ENCODE peak calls at places on chromosome 20, in eight cellular contexts. A, R, W, T, P, S, I and Z are unnamed samples.

GRCh38 chr20:43415661-43416430 is 41.9 kb upstream of the SRSF6 start:
- DNase-seq in A (no peak), R (no peak), W (no peak), T (no peak), P (no peak), S (no peak), I (no peak), Z (no peak)

GRCh38 chr20:51258582-51259175 is 235.8 kb upstream of the KCNG1 start:
- DNase-seq in A (peak; percentile 4), R (no peak), W (no peak), T (no peak), P (peak; percentile 80), S (no peak), I (peak; percentile 29), Z (no peak)

GRCh38 chr20:63737940-63738686 is 1.5 kb upstream of the SLC2A4RG start:
- DNase-seq in A (no peak), R (no peak), W (no peak), T (no peak), P (no peak), S (no peak), I (no peak), Z (no peak)

GRCh38 chr20:62367136-62367482 is at the start of gene LAMA5:
- DNase-seq in A (no peak), R (no peak), W (peak; percentile 39), T (no peak), P (no peak), S (no peak), I (peak; percentile 61), Z (peak; percentile 53)

GRCh38 chr20:5845686-5846651 is 95.8 kb downstream of the SHLD1 start:
- DNase-seq in A (no peak), R (no peak), W (no peak), T (no peak), P (no peak), S (peak; percentile 72), I (peak; percentile 21), Z (no peak)

GRCh38 chr20:13042458-13042794 is 33.7 kb downstream of the SPTLC3 start:
- DNase-seq in A (no peak), R (no peak), W (no peak), T (no peak), P (no peak), S (no peak), I (no peak), Z (no peak)

GRCh38 chr20:42018979-42019378 is 400.8 kb upstream of the CHD6 start:
- DNase-seq in A (no peak), R (no peak), W (no peak), T (no peak), P (no peak), S (no peak), I (no peak), Z (no peak)

GRCh38 chr20:58542411-58543095 is 27.4 kb upstream of the APCDD1L start:
- DNase-seq in A (no peak), R (no peak), W (no peak), T (no peak), P (no peak), S (peak; percentile 63), I (peak; percentile 66), Z (no peak)

GRCh38 chr20:47859255-47859654 is 74.0 kb upstream of the SULF2 start:
- DNase-seq in A (no peak), R (no peak), W (no peak), T (no peak), P (no peak), S (peak; percentile 47), I (no peak), Z (no peak)

GRCh38 chr20:39036851-39037250 is 74.7 kb downstream of the DHX35 start:
- DNase-seq in A (no peak), R (no peak), W (no peak), T (no peak), P (no peak), S (no peak), I (peak; percentile 15), Z (no peak)

GRCh38 chr20:31922181-31922580 is 29.7 kb downstream of the PDRG1 start:
- DNase-seq in A (no peak), R (no peak), W (no peak), T (no peak), P (no peak), S (no peak), I (no peak), Z (no peak)

GRCh38 chr20:50313223-50313820 is 122.7 kb downstream of the CEBPB start:
- DNase-seq in A (no peak), R (no peak), W (no peak), T (no peak), P (no peak), S (peak; percentile 66), I (peak; percentile 59), Z (no peak)

GRCh38 chr20:44247676-44248419 is 740 bp downstream of the GDAP1L1 start:
- DNase-seq in A (no peak), R (peak; percentile 15), W (peak; percentile 73), T (peak; percentile 7), P (peak; percentile 23), S (peak; percentile 22), I (peak; percentile 62), Z (peak; percentile 28)

GRCh38 chr20:5148581-5148980 is 21.8 kb downstream of the CDS2 start:
- DNase-seq in A (no peak), R (no peak), W (no peak), T (no peak), P (no peak), S (no peak), I (no peak), Z (no peak)

GRCh38 chr20:58174708-58175287 is 53.7 kb downstream of the ANKRD60 start:
- DNase-seq in A (no peak), R (no peak), W (no peak), T (no peak), P (no peak), S (no peak), I (no peak), Z (no peak)

GRCh38 chr20:57629976-57630525 is 9.8 kb upstream of the ZBP1 start:
- DNase-seq in A (no peak), R (no peak), W (no peak), T (no peak), P (no peak), S (no peak), I (no peak), Z (no peak)

GRCh38 chr20:16701296-16701695 is 28.5 kb upstream of the SNRPB2 start:
- DNase-seq in A (no peak), R (no peak), W (no peak), T (peak; percentile 7), P (no peak), S (peak; percentile 5), I (peak; percentile 25), Z (peak; percentile 3)

GRCh38 chr20:24958506-24959385 is 9.7 kb downstream of the CST7 start:
- DNase-seq in A (no peak), R (no peak), W (no peak), T (no peak), P (no peak), S (no peak), I (no peak), Z (no peak)

GRCh38 chr20:38326309-38326708 is 20.0 kb upstream of the LBP start:
- DNase-seq in A (no peak), R (no peak), W (no peak), T (no peak), P (no peak), S (no peak), I (peak; percentile 40), Z (no peak)

GRCh38 chr20:881051-881820 is 34.9 kb downstream of the ANGPT4 start:
- DNase-seq in A (no peak), R (no peak), W (peak; percentile 52), T (no peak), P (no peak), S (peak; percentile 52), I (peak; percentile 77), Z (no peak)

GRCh38 chr20:62792940-62793756 is 3.1 kb upstream of the MRGBP start:
- DNase-seq in A (no peak), R (no peak), W (no peak), T (no peak), P (no peak), S (no peak), I (no peak), Z (no peak)

GRCh38 chr20:17614176-17614811 is 44.4 kb downstream of the DSTN start:
- DNase-seq in A (no peak), R (no peak), W (no peak), T (no peak), P (no peak), S (peak; percentile 56), I (no peak), Z (no peak)

GRCh38 chr20:37346232-37346525 is 239 bp downstream of the SRC start:
- DNase-seq in A (no peak), R (no peak), W (peak; percentile 19), T (no peak), P (no peak), S (no peak), I (peak; percentile 51), Z (no peak)

GRCh38 chr20:53045941-53046340 is 73.8 kb downstream of the TSHZ2 start:
- DNase-seq in A (no peak), R (no peak), W (no peak), T (no peak), P (no peak), S (no peak), I (no peak), Z (no peak)

GRCh38 chr20:62840244-62841197 is 21.1 kb downstream of the TCFL5 start:
- DNase-seq in A (no peak), R (no peak), W (no peak), T (no peak), P (no peak), S (no peak), I (no peak), Z (no peak)

GRCh38 chr20:50163570-50164317 is 10.2 kb upstream of the PEDS1 start:
- DNase-seq in A (peak; percentile 41), R (no peak), W (peak; percentile 39), T (no peak), P (no peak), S (peak; percentile 72), I (peak; percentile 61), Z (no peak)

GRCh38 chr20:1381753-1382591 is 10.9 kb downstream of the FKBP1A start:
- DNase-seq in A (no peak), R (no peak), W (no peak), T (no peak), P (no peak), S (no peak), I (no peak), Z (no peak)

GRCh38 chr20:45485388-45485787 is 15.8 kb downstream of the WFDC2 start:
- DNase-seq in A (no peak), R (no peak), W (no peak), T (no peak), P (no peak), S (no peak), I (no peak), Z (no peak)